ENCODE peak calls at places on chromosome X, in eight cellular contexts. Z is iPS DF 6.9; N is cardiac muscle cell; K is AG04449; F is ascending aorta; P is AG09309; D is naive thymus-derived CD4-positive, alpha-beta T cell; H is ovary. V is an unnamed sample.

GRCh38 chrX:112800901-112801775 is 39.5 kb downstream of the AMOT start:
- DNase-seq in Z (no peak), N (no peak), K (no peak), F (no peak), P (no peak), D (no peak), H (no peak), V (no peak)

GRCh38 chrX:27251369-27251768 is 211.8 kb downstream of the PPP4R3C start:
- DNase-seq in Z (peak; percentile 0), N (no peak), K (no peak), F (no peak), P (no peak), D (no peak), H (no peak), V (no peak)

GRCh38 chrX:47815901-47816845 is 20.5 kb upstream of the ZNF81 start:
- DNase-seq in Z (no peak), N (no peak), K (no peak), F (no peak), P (no peak), D (no peak), H (no peak), V (no peak)

GRCh38 chrX:129115104-129115503 is 408.2 kb downstream of the SMARCA1 start:
- DNase-seq in Z (peak; percentile 31), N (peak; percentile 81), K (no peak), F (no peak), P (no peak), D (no peak), H (no peak), V (no peak)

GRCh38 chrX:37314526-37314925 is 34.6 kb upstream of the PRRG1 start:
- DNase-seq in Z (no peak), N (no peak), K (peak; percentile 37), F (no peak), P (peak; percentile 42), D (no peak), H (no peak), V (no peak)

GRCh38 chrX:136879001-136879667 is 1.4 kb downstream of the RBMX start:
- DNase-seq in Z (no peak), N (no peak), K (no peak), F (no peak), P (no peak), D (peak; percentile 32), H (no peak), V (no peak)

GRCh38 chrX:21691512-21692018 is 33.4 kb upstream of the KLHL34 start:
- DNase-seq in Z (no peak), N (no peak), K (no peak), F (no peak), P (no peak), D (no peak), H (no peak), V (no peak)

GRCh38 chrX:119784747-119785446 is 6.5 kb downstream of the RPL39 start:
- DNase-seq in Z (no peak), N (no peak), K (no peak), F (no peak), P (no peak), D (peak; percentile 38), H (no peak), V (no peak)

GRCh38 chrX:24014388-24015018 is 12.5 kb downstream of the KLHL15 start:
- DNase-seq in Z (no peak), N (peak; percentile 49), K (no peak), F (no peak), P (no peak), D (peak; percentile 28), H (no peak), V (no peak)

GRCh38 chrX:28787206-28787605 is 200.0 kb downstream of the IL1RAPL1 start:
- DNase-seq in Z (no peak), N (no peak), K (no peak), F (no peak), P (no peak), D (no peak), H (no peak), V (no peak)

GRCh38 chrX:120549483-120550452 is 11.0 kb downstream of the CUL4B start:
- DNase-seq in Z (no peak), N (no peak), K (peak; percentile 93), F (no peak), P (peak; percentile 91), D (no peak), H (peak; percentile 30), V (no peak)

GRCh38 chrX:65702956-65703355 is 35.5 kb downstream of the MSN start:
- DNase-seq in Z (no peak), N (no peak), K (no peak), F (no peak), P (no peak), D (no peak), H (no peak), V (no peak)

GRCh38 chrX:92249125-92249524 is 469.9 kb downstream of the PCDH11X start:
- DNase-seq in Z (no peak), N (no peak), K (no peak), F (no peak), P (no peak), D (no peak), H (no peak), V (no peak)

GRCh38 chrX:65406532-65406931 is 128.1 kb downstream of the LAS1L start:
- DNase-seq in Z (no peak), N (peak; percentile 18), K (no peak), F (no peak), P (no peak), D (peak; percentile 21), H (no peak), V (no peak)

GRCh38 chrX:153828723-153829548 is 1.4 kb downstream of the PDZD4 start:
- DNase-seq in Z (no peak), N (peak; percentile 54), K (no peak), F (no peak), P (no peak), D (no peak), H (no peak), V (no peak)

GRCh38 chrX:153827016-153827415 is 3.3 kb downstream of the PDZD4 start:
- DNase-seq in Z (no peak), N (no peak), K (no peak), F (no peak), P (no peak), D (peak; percentile 21), H (no peak), V (no peak)

GRCh38 chrX:153829549-153829798 is 870 bp downstream of the PDZD4 start:
- DNase-seq in Z (no peak), N (no peak), K (no peak), F (no peak), P (no peak), D (no peak), H (no peak), V (no peak)

GRCh38 chrX:153827903-153828302 is 2.4 kb downstream of the PDZD4 start:
- DNase-seq in Z (no peak), N (no peak), K (no peak), F (no peak), P (no peak), D (no peak), H (no peak), V (no peak)

GRCh38 chrX:153828308-153828707 is 2.0 kb downstream of the PDZD4 start:
- DNase-seq in Z (no peak), N (no peak), K (no peak), F (no peak), P (no peak), D (no peak), H (no peak), V (no peak)
- H3K4me3 ChIP-seq in Z (peak overlapping the region; percentile 76), N (no peak overlapping the region), K (no peak overlapping the region), F (peak overlapping the region; percentile 68), P (no peak overlapping the region), D (no peak overlapping the region), H (peak overlapping the region; percentile 28), V (no peak overlapping the region)

GRCh38 chrX:100479329-100479728 is 69.3 kb upstream of the PCDH19 start:
- DNase-seq in Z (no peak), N (no peak), K (no peak), F (no peak), P (no peak), D (no peak), H (no peak), V (no peak)
- H3K4me3 ChIP-seq in Z (no peak overlapping the region), N (no peak overlapping the region), K (no peak overlapping the region), F (no peak overlapping the region), P (no peak overlapping the region), D (no peak overlapping the region), H (no peak overlapping the region), V (no peak overlapping the region)

GRCh38 chrX:153501530-153501929 is 6.8 kb downstream of the BGN start:
- DNase-seq in Z (no peak), N (no peak), K (no peak), F (no peak), P (no peak), D (no peak), H (no peak), V (no peak)

GRCh38 chrX:153500676-153501280 is 6.0 kb downstream of the BGN start:
- DNase-seq in Z (no peak), N (no peak), K (no peak), F (no peak), P (no peak), D (no peak), H (no peak), V (no peak)

GRCh38 chrX:153499258-153499657 is 4.5 kb downstream of the BGN start:
- DNase-seq in Z (no peak), N (no peak), K (no peak), F (no peak), P (no peak), D (no peak), H (no peak), V (no peak)

GRCh38 chrX:153498453-153498852 is 3.7 kb downstream of the BGN start:
- DNase-seq in Z (no peak), N (no peak), K (no peak), F (no peak), P (no peak), D (no peak), H (no peak), V (no peak)

GRCh38 chrX:153499876-153500275 is 5.1 kb downstream of the BGN start:
- DNase-seq in Z (no peak), N (no peak), K (no peak), F (no peak), P (no peak), D (no peak), H (no peak), V (no peak)
- H3K4me3 ChIP-seq in Z (no peak overlapping the region), N (no peak overlapping the region), K (no peak overlapping the region), F (peak overlapping the region; percentile 59), P (peak overlapping the region; percentile 12), D (no peak overlapping the region), H (no peak overlapping the region), V (no peak overlapping the region)

DNA sequence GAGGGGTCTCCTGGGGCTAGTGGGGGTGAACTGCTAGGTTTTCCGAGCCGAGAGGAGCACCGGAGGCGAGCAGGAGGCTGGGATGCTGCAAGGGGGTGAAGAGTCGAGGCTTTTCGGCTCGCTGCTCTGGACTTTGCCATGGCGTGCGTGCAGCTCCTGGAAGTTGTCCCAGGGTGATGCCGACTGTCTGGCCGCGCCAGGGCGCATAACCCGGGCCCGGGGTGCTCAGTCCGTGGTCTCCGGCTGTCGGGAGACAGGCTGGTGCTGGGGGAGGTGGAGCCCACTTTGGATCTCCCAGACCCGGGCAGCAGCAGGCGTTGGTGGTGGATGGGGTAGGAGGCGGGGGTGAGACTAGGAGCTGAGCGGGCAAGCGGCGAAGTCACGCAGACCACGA is 777 bp downstream of the GRIA3 start:
- DNase-seq in Z (no peak), N (peak; percentile 38), K (no peak), F (no peak), P (no peak), D (no peak), H (peak; percentile 19), V (no peak)
- H3K4me3 ChIP-seq in Z (peak overlapping the region; percentile 62), N (peak overlapping the region; percentile 52), K (peak overlapping the region; percentile 69), F (peak overlapping the region; percentile 68), P (peak overlapping the region; percentile 49), D (no peak overlapping the region), H (peak overlapping the region; percentile 31), V (no peak overlapping the region)

V was measured in lower leg skin.